ENCODE peak calls at places on chromosomes 11 and 22, in four cellular contexts. N is GM12878, K is HCT116, T is SK-N-SH. M is an unnamed sample.

GRCh38 chr11:121416909-121417567 is 35.1 kb upstream of the SORL1 start:
- DNase-seq in K (no peak), N (peak), T (no peak), M (no peak)

GRCh38 chr22:17119481-17120202 is 1.5 kb downstream of the TMEM121B start:
- DNase-seq in K (no peak), N (no peak), T (peak), M (peak)

GRCh38 chr11:128339721-128340271 is 247.6 kb downstream of the ETS1 start:
- DNase-seq in N (no peak), T (no peak), K (no peak), M (no peak)

GRCh38 chr22:30310881-30311771 is 15.6 kb downstream of the TBC1D10A start:
- DNase-seq in K (no peak), N (no peak), T (no peak), M (no peak)

GRCh38 chr22:46576556-46577351 is 39.3 kb upstream of the CELSR1 start:
- DNase-seq in T (peak), K (no peak), N (no peak), M (peak)

GRCh38 chr11:9896902-9897301 is 233.0 kb downstream of the SWAP70 start:
- DNase-seq in K (no peak), T (no peak), N (no peak), M (no peak)

GRCh38 chr11:80958966-80959365 is 1518.1 kb upstream of the TENM4 start:
- DNase-seq in N (no peak), T (no peak), K (no peak), M (no peak)

GRCh38 chr11:132256621-132257227 is 886.3 kb downstream of the NTM start:
- DNase-seq in N (no peak), T (peak), K (no peak), M (no peak)

GRCh38 chr11:1207451-1208360 is 15.2 kb upstream of the MUC5B start:
- DNase-seq in N (no peak), K (no peak), T (peak), M (peak)

GRCh38 chr11:85723088-85723487 is 37.1 kb upstream of the CCDC89 start:
- DNase-seq in N (no peak), K (no peak), T (no peak), M (no peak)

GRCh38 chr11:31823372-31824371 is 12.6 kb upstream of the PAX6 start:
- DNase-seq in N (no peak), T (peak), K (no peak), M (no peak)

GRCh38 chr22:47095395-47096122 is 333.1 kb downstream of the TBC1D22A start:
- DNase-seq in T (no peak), N (no peak), K (no peak), M (no peak)

GRCh38 chr22:21038405-21038804 is 6.0 kb upstream of the SLC7A4 start:
- DNase-seq in T (no peak), K (no peak), N (no peak), M (no peak)

GRCh38 chr11:30150425-30150824 is 80.4 kb upstream of the FSHB start:
- DNase-seq in N (no peak), K (no peak), T (no peak), M (no peak)

GRCh38 chr22:45207981-45208664 is 32.6 kb downstream of the KIAA0930 start:
- DNase-seq in N (no peak), T (no peak), K (no peak), M (no peak)

GRCh38 chr11:12482839-12483238 is 105.5 kb downstream of the PARVA start:
- DNase-seq in T (no peak), K (no peak), N (no peak), M (no peak)

GRCh38 chr11:72353861-72354260 is 80.5 kb downstream of the CLPB start:
- DNase-seq in K (no peak), T (no peak), N (no peak), M (no peak)

GRCh38 chr11:72363112-72363511 is 71.2 kb downstream of the CLPB start:
- DNase-seq in K (no peak), N (no peak), T (no peak), M (no peak)

GRCh38 chr11:72361321-72361720 is 73.0 kb downstream of the CLPB start:
- DNase-seq in K (no peak), N (no peak), T (no peak), M (no peak)

GRCh38 chr11:72354356-72355115 is 79.8 kb downstream of the CLPB start:
- DNase-seq in K (no peak), T (no peak), N (no peak), M (no peak)

DNA sequence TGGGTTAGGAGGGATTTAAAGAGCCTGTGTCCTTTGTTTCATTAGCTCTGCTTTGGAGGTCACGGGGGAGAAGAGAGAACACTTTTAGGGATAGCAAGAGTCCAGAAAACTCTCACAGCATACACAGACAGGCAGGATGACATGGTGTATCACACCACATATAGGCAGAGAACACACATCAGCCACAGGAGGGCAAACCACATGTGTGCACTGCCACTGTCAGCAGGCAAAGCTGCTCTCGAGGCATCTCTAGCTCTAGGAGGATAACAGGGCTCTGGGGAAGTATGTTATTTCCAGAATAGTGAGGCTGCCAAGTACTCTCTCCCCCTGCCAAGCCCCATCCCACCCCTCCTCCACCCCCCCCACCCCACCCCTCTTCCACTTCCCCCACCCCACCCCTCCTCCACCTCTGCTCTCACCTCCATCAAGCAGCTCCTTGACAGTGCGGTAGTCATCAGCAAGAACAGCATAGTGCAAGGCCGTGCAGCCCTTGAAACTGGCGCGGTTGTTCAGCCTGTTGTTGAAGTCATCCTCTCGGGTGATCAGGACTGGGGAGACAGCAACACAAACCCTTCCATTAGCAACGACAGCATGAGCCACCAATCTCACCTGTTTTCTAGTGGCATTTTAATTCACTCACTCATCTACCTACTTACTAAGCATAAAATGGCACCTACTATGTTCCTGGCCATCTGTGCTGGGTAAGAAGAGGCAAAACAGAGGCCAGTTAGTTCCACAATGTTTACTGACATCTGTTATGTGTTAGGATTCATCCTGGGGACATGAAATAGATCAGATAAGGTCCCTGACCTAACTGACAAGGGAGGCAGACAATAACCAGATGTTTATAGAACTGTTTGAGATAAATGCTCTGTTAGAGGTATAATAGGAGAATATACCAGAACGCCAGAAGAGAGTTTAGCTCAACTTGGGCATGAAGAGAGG is 75.6 kb downstream of the CLPB start:
- DNase-seq in K (no peak), N (no peak), T (peak), M (no peak)
- TF ChIP-seq JUND in K (no peak), N (no peak), T (peak), M (no peak)

DNA sequence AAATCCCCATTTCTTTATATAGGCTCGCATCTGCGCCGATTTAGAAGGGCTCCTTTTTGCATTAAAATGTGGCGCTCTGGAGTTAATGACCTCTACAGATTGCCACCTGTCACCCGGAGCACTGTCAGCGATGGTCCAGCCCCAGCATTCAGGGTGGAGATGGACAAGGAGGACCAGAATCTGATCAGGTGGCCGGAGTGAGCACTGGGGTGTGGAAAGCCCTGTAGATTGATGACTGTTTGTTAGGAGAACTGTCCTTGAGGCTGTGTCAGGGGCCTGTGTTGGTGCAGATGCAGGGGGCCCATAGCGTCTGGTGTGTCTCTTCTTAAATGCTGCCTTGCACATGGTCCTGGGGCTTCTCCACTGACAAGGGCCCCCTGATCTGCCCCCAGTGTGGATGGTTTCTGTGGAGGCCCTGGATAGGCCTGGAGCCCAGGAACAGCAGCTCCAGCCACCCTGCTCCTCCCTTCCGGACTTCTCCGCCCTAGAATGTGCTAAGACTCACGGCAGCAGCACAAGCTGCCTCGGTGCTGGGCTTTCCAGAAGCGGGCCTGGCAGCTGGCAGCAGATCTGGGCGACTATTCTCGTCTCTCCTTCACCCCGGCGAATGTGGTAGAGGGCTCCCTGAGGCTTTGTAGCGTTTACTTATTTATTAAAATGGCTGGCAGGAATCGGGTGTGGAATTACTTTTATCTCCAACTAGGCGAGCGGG is 1333.3 kb downstream of the BRD1 start:
- DNase-seq in N (no peak), T (no peak), K (no peak), M (no peak)
- TF ChIP-seq RAD21 in N (no peak), T (no peak), K (no peak), M (no peak)

DNA sequence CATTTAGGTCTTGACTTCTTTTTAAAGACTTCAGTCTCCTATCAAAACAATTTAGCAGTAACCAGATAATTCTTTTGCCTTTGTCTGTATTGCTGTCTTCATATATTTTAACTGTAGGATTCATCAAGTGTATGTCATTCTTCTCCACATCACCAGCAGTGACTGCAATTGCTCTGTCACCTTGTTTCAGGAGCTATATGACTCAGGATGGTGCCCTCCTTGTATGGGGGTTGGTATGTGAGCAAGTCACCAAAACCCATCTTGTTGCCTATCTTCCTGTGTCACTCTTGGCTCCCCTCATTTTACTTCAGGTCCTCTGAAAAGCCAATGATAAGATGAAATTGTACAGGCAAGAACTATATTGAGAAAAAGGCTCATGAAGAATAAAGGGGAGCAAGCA is 256.9 kb upstream of the LUZP2 start:
- DNase-seq in N (no peak), T (no peak), K (no peak), M (no peak)
- TF ChIP-seq JUND in N (no peak), T (no peak), K (no peak), M (no peak)

GRCh38 chr11:109968781-109969180 is 124.4 kb upstream of the ZC3H12C start:
- DNase-seq in N (no peak), T (no peak), K (no peak), M (peak)
- TF ChIP-seq RAD21 in N (no peak), T (no peak), K (no peak), M (no peak)

DNA sequence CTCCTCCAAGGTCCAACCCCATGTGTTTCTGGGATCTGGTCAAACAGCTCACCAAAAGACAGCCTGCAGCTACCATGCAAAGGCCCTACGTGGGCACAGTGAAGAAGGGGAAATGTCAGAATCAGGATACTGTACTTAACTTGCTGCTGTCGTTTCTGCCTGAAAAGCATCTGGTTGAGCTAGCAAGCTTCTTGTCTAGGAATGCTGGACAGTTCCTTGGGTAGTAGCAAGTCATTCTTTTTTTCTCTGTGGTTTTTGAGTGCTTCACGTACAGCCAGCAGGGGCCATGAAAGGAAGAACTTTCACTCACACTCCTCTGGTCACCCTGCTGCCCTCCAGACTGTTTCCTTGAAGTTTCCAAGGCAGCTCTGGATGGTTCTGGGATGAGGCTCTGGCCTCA is 24.7 kb downstream of the RCOR2 start:
- DNase-seq in N (no peak), T (no peak), K (no peak), M (no peak)
- TF ChIP-seq JUND in N (no peak), T (no peak), K (no peak), M (no peak)

GRCh38 chr11:18191376-18191775 is 18.7 kb downstream of the MRGPRX4 start:
- DNase-seq in K (no peak), N (no peak), T (no peak), M (no peak)
- TF ChIP-seq RAD21 in K (no peak), N (no peak), T (no peak), M (no peak)

DNA sequence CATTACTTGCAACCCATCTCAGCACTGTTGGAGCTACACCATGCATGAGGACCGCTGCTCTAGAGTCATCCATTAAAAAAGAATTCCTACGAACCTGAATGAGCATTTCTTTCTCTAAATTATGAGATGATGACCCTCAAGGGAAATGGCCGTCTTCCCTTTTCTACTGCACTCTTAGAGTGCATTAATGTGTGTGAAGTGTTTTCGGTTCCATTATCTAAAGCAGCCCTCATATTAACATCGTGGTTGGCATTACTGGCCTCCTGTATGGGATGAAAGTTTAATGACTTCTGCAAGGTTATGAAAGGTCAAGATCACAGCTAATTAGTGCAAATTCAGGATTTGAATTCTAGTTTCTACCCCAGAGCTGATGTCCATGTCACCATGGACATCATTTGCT is 16.7 kb downstream of the CD44 start:
- DNase-seq in N (no peak), K (no peak), T (no peak), M (no peak)
- TF ChIP-seq JUND in N (no peak), K (no peak), T (no peak), M (no peak)

GRCh38 chr11:14094481-14095037 is 132.0 kb downstream of the SPON1 start:
- DNase-seq in K (no peak), N (no peak), T (no peak), M (no peak)
- TF ChIP-seq RAD21 in K (no peak), N (no peak), T (no peak), M (no peak)

GRCh38 chr22:34045311-34045710 is 125.0 kb upstream of the LARGE1 start:
- DNase-seq in T (no peak), K (no peak), N (no peak), M (no peak)
- TF ChIP-seq JUND in T (no peak), K (no peak), N (no peak), M (no peak)